ENCODE peak calls at places on chromosomes 12 and 14, in nine cellular contexts. J, C, L, Y, D, E, B, I and Z are unnamed samples.

GRCh38 chr12:50221228-50222008 is 54.2 kb upstream of the CERS5 start:
- DNase-seq in J (no peak), C (no peak), L (peak; percentile 88), Y (peak; percentile 45), D (no peak), E (peak; percentile 3), B (no peak), I (no peak), Z (no peak)

GRCh38 chr12:118137148-118137678 is 1.3 kb downstream of the PEBP1 start:
- DNase-seq in J (no peak), C (no peak), L (no peak), Y (no peak), D (no peak), E (no peak), B (no peak), I (no peak), Z (no peak)

GRCh38 chr14:64107438-64107837 is 186.7 kb downstream of the ESR2 start:
- DNase-seq in J (no peak), C (no peak), L (no peak), Y (no peak), D (no peak), E (no peak), B (no peak), I (no peak), Z (no peak)

GRCh38 chr12:5768171-5768879 is 176.7 kb downstream of the ANO2 start:
- DNase-seq in J (no peak), C (no peak), L (no peak), Y (no peak), D (no peak), E (no peak), B (no peak), I (no peak), Z (peak; percentile 15)

GRCh38 chr12:85036241-85036707 is at the start of the genes LRRIQ1 and TSPAN19:
- DNase-seq in J (peak; percentile 36), C (no peak), L (peak; percentile 70), Y (peak; percentile 92), D (peak; percentile 77), E (peak; percentile 52), B (peak; percentile 85), I (peak; percentile 94), Z (no peak)

GRCh38 chr12:111067498-111067897 is 147.1 kb upstream of the MYL2 start:
- DNase-seq in J (no peak), C (no peak), L (no peak), Y (no peak), D (no peak), E (no peak), B (no peak), I (no peak), Z (no peak)

GRCh38 chr14:78921856-78922255 is 751.7 kb downstream of the NRXN3 start:
- DNase-seq in J (no peak), C (no peak), L (peak; percentile 75), Y (no peak), D (no peak), E (no peak), B (no peak), I (no peak), Z (no peak)

GRCh38 chr12:13534242-13534641 is 337.7 kb downstream of the EMP1 start:
- DNase-seq in J (no peak), C (no peak), L (no peak), Y (no peak), D (no peak), E (no peak), B (no peak), I (no peak), Z (no peak)

GRCh38 chr14:89146291-89146690 is 270.7 kb downstream of the FOXN3 start:
- DNase-seq in J (no peak), C (no peak), L (no peak), Y (no peak), D (no peak), E (no peak), B (no peak), I (no peak), Z (no peak)

GRCh38 chr12:112107728-112108447 is 695 bp downstream of the NAA25 start:
- DNase-seq in J (peak; percentile 60), C (no peak), L (no peak), Y (no peak), D (no peak), E (no peak), B (peak; percentile 19), I (no peak), Z (no peak)

GRCh38 chr12:113891167-113891692 is 74.9 kb downstream of the RBM19 start:
- DNase-seq in J (no peak), C (no peak), L (no peak), Y (no peak), D (no peak), E (no peak), B (no peak), I (no peak), Z (no peak)

GRCh38 chr12:109018276-109018675 is 2.6 kb downstream of the SVOP start:
- DNase-seq in J (no peak), C (no peak), L (no peak), Y (no peak), D (no peak), E (no peak), B (no peak), I (no peak), Z (no peak)

GRCh38 chr12:93315907-93316622 is 61.7 kb upstream of the NUDT4 start:
- DNase-seq in J (no peak), C (no peak), L (no peak), Y (no peak), D (no peak), E (no peak), B (no peak), I (no peak), Z (no peak)

GRCh38 chr12:2504577-2504976 is 290.2 kb upstream of the FKBP4 start:
- DNase-seq in J (no peak), C (no peak), L (no peak), Y (no peak), D (no peak), E (no peak), B (no peak), I (no peak), Z (no peak)

GRCh38 chr14:47022721-47023120 is 371.1 kb upstream of the RPL10L start:
- DNase-seq in J (no peak), C (no peak), L (no peak), Y (no peak), D (no peak), E (no peak), B (no peak), I (no peak), Z (no peak)

GRCh38 chr14:61470261-61470953 is 149.0 kb downstream of the PRKCH start:
- DNase-seq in J (no peak), C (no peak), L (peak; percentile 99), Y (no peak), D (no peak), E (no peak), B (no peak), I (no peak), Z (no peak)

GRCh38 chr14:103385994-103386491 is 828 bp downstream of the MARK3 start:
- DNase-seq in J (peak; percentile 56), C (peak; percentile 25), L (peak; percentile 36), Y (peak; percentile 56), D (no peak), E (peak; percentile 12), B (peak; percentile 20), I (no peak), Z (no peak)

GRCh38 chr14:99604766-99605298 is 825 bp upstream of the CCDC85C start:
- DNase-seq in J (no peak), C (peak; percentile 40), L (peak; percentile 20), Y (no peak), D (peak; percentile 29), E (peak; percentile 60), B (peak; percentile 39), I (peak; percentile 11), Z (no peak)

GRCh38 chr12:67928621-67929369 is 60.5 kb upstream of the IFNG-AS1 start:
- DNase-seq in J (no peak), C (no peak), L (no peak), Y (no peak), D (no peak), E (no peak), B (no peak), I (no peak), Z (no peak)

GRCh38 chr14:31992051-31992450 is 85.1 kb upstream of the ARHGAP5 start:
- DNase-seq in J (no peak), C (no peak), L (peak; percentile 100), Y (no peak), D (peak; percentile 56), E (no peak), B (no peak), I (no peak), Z (no peak)

GRCh38 chr12:111155521-111155920 is 213.4 kb downstream of the PHETA1 start:
- DNase-seq in J (no peak), C (no peak), L (no peak), Y (no peak), D (no peak), E (no peak), B (no peak), I (no peak), Z (no peak)

GRCh38 chr12:116236148-116236731 is 41.3 kb downstream of the MED13L start:
- DNase-seq in J (peak; percentile 36), C (peak; percentile 15), L (peak; percentile 66), Y (peak; percentile 35), D (peak; percentile 42), E (no peak), B (peak; percentile 42), I (peak; percentile 64), Z (no peak)

GRCh38 chr14:57732886-57733285 is 133.0 kb downstream of the SLC35F4 start:
- DNase-seq in J (no peak), C (no peak), L (peak; percentile 65), Y (no peak), D (no peak), E (no peak), B (no peak), I (no peak), Z (no peak)

GRCh38 chr14:51660720-51661119 is 9.0 kb downstream of the FRMD6 start:
- DNase-seq in J (no peak), C (no peak), L (no peak), Y (no peak), D (no peak), E (no peak), B (no peak), I (no peak), Z (no peak)

GRCh38 chr12:109710747-109711595 is 2.7 kb upstream of the FAM222A start:
- DNase-seq in J (no peak), C (no peak), L (peak; percentile 26), Y (no peak), D (no peak), E (peak; percentile 34), B (peak; percentile 66), I (no peak), Z (no peak)

GRCh38 chr14:24206260-24207103 is 986 bp downstream of the TSSK4 start:
- DNase-seq in J (peak; percentile 21), C (no peak), L (no peak), Y (no peak), D (no peak), E (no peak), B (no peak), I (no peak), Z (no peak)